ENCODE peak calls at places on chromosomes 12 and 14, in nine cellular contexts. W is thyroid gland; I is coronary artery; P is stimulated activated CD8-positive, alpha-beta memory T cell treated with anti-CD3 and anti-CD28 coated beads, Interleukin-4, amount 100 ng/mL, for 24 hours; V is hypothalamus; A is cardiac muscle cell; R is amniotic epithelial cell; L is MV-4-11; D is A172. Y is an unnamed sample.
A peak's percentile ranks its signal among the peaks of the same experiment; 100 is the strongest.

GRCh38 chr12:70467908-70468733 is 102.0 kb downstream of the KCNMB4 start:
- DNase-seq in P (no peak), W (no peak), A (no peak), V (no peak), I (no peak), R (no peak), D (no peak), L (peak; percentile 84), Y (no peak)

GRCh38 chr14:95471526-95472304 is 44.7 kb downstream of the SYNE3 start:
- DNase-seq in A (no peak), W (no peak), R (no peak), P (no peak), V (no peak), I (no peak), L (no peak), D (no peak), Y (no peak)

GRCh38 chr14:56087824-56088571 is 30.2 kb upstream of the PELI2 start:
- DNase-seq in R (peak; percentile 29), L (peak; percentile 18), D (no peak), A (no peak), V (no peak), I (no peak), W (peak; percentile 63), P (no peak), Y (no peak)

GRCh38 chr12:126747530-126748149 is 1519.3 kb upstream of the TMEM132C start:
- DNase-seq in D (peak; percentile 35), P (peak; percentile 28), L (peak; percentile 19), R (no peak), V (no peak), A (peak; percentile 16), W (peak; percentile 33), I (no peak), Y (peak; percentile 57)

GRCh38 chr14:104135904-104136471 is 2.4 kb upstream of the KIF26A start:
- DNase-seq in L (no peak), R (no peak), P (no peak), W (no peak), I (no peak), V (no peak), A (no peak), D (no peak), Y (no peak)

GRCh38 chr14:68332011-68332410 is 460.9 kb downstream of the ZFP36L1 start:
- DNase-seq in V (no peak), I (no peak), L (no peak), A (no peak), R (no peak), P (no peak), D (no peak), W (no peak), Y (no peak)

GRCh38 chr12:113002155-113002554 is 23.8 kb downstream of the OAS2 start:
- DNase-seq in P (no peak), W (no peak), V (no peak), A (no peak), D (no peak), L (no peak), R (no peak), I (no peak), Y (peak; percentile 32)

GRCh38 chr14:84554136-84554535 is 975.8 kb upstream of the FLRT2 start:
- DNase-seq in P (no peak), W (no peak), D (no peak), I (no peak), R (no peak), A (no peak), V (no peak), L (no peak), Y (no peak)

GRCh38 chr12:104453133-104453532 is 3.6 kb upstream of the CHST11 start:
- DNase-seq in I (no peak), D (no peak), W (no peak), A (no peak), R (no peak), P (no peak), V (no peak), L (no peak), Y (no peak)

Y was measured in HuH-7.